ENCODE peak calls at places on chromosomes 13 and 19, in five cellular contexts. One of them, this sample, is unnamed.
A peak's percentile ranks its signal among the peaks of the same experiment; 100 is the strongest.

GRCh38 chr19:56321981-56322558 is 7.4 kb upstream of the ZSCAN5A start:
- DNase-seq in KG1: peak; percentile 50
- DNase-seq in iris pigment epithelial cell: no peak
- DNase-seq in CD8-positive, alpha-beta T cell: no peak
- DNase-seq in HEK293T: no peak
- DNase-seq in this sample: no peak

GRCh38 chr19:8973501-8974091 is 36.6 kb downstream of the MUC16 start:
- DNase-seq in CD8-positive, alpha-beta T cell: no peak
- DNase-seq in HEK293T: peak; percentile 7
- DNase-seq in KG1: peak; percentile 10
- DNase-seq in iris pigment epithelial cell: peak; percentile 11
- DNase-seq in this sample: no peak

GRCh38 chr19:14476663-14477401 is 1.7 kb upstream of the PTGER1 start:
- DNase-seq in iris pigment epithelial cell: peak; percentile 95
- DNase-seq in KG1: no peak
- DNase-seq in HEK293T: peak; percentile 6
- DNase-seq in CD8-positive, alpha-beta T cell: peak; percentile 32
- DNase-seq in this sample: peak; percentile 39

GRCh38 chr13:79678100-79678499 is 197.1 kb downstream of the NDFIP2 start:
- DNase-seq in CD8-positive, alpha-beta T cell: no peak
- DNase-seq in HEK293T: no peak
- DNase-seq in KG1: no peak
- DNase-seq in iris pigment epithelial cell: peak; percentile 55
- DNase-seq in this sample: no peak

GRCh38 chr19:13902993-13903555 is 2.8 kb downstream of the BRME1 start:
- DNase-seq in iris pigment epithelial cell: no peak
- DNase-seq in HEK293T: no peak
- DNase-seq in CD8-positive, alpha-beta T cell: no peak
- DNase-seq in KG1: peak; percentile 22
- DNase-seq in this sample: no peak

GRCh38 chr19:14081797-14082674 is 3.5 kb downstream of the C19orf67 start:
- DNase-seq in KG1: no peak
- DNase-seq in HEK293T: no peak
- DNase-seq in CD8-positive, alpha-beta T cell: no peak
- DNase-seq in iris pigment epithelial cell: peak; percentile 38
- DNase-seq in this sample: peak; percentile 81

GRCh38 chr19:50974702-50975555 is 5.5 kb upstream of the KLK6 start:
- DNase-seq in KG1: no peak
- DNase-seq in iris pigment epithelial cell: no peak
- DNase-seq in CD8-positive, alpha-beta T cell: no peak
- DNase-seq in HEK293T: no peak
- DNase-seq in this sample: no peak

GRCh38 chr19:14530505-14530904 is 1.1 kb downstream of the TECR start:
- DNase-seq in KG1: no peak
- DNase-seq in CD8-positive, alpha-beta T cell: no peak
- DNase-seq in iris pigment epithelial cell: no peak
- DNase-seq in HEK293T: no peak
- DNase-seq in this sample: no peak

GRCh38 chr13:76425930-76426329 is 460.3 kb downstream of the KCTD12 start:
- DNase-seq in CD8-positive, alpha-beta T cell: no peak
- DNase-seq in iris pigment epithelial cell: peak; percentile 97
- DNase-seq in KG1: no peak
- DNase-seq in HEK293T: no peak
- DNase-seq in this sample: no peak

GRCh38 chr19:13840751-13841338 is 36.1 kb upstream of the NANOS3 start:
- DNase-seq in KG1: no peak
- DNase-seq in HEK293T: no peak
- DNase-seq in CD8-positive, alpha-beta T cell: no peak
- DNase-seq in iris pigment epithelial cell: no peak
- DNase-seq in this sample: no peak

GRCh38 chr13:112771139-112771876 is 81.5 kb downstream of the ATP11A start:
- DNase-seq in iris pigment epithelial cell: no peak
- DNase-seq in HEK293T: no peak
- DNase-seq in KG1: no peak
- DNase-seq in CD8-positive, alpha-beta T cell: no peak
- DNase-seq in this sample: no peak

GRCh38 chr13:111920932-111921705 is 145.8 kb upstream of the SOX1 start:
- DNase-seq in HEK293T: no peak
- DNase-seq in KG1: no peak
- DNase-seq in CD8-positive, alpha-beta T cell: no peak
- DNase-seq in iris pigment epithelial cell: no peak
- DNase-seq in this sample: no peak

GRCh38 chr19:36972594-36972993 is 56.5 kb downstream of the ZNF568 start:
- DNase-seq in iris pigment epithelial cell: no peak
- DNase-seq in CD8-positive, alpha-beta T cell: no peak
- DNase-seq in KG1: no peak
- DNase-seq in HEK293T: no peak
- DNase-seq in this sample: no peak

GRCh38 chr19:23439623-23440022 is 44.4 kb upstream of the ZNF91 start:
- DNase-seq in CD8-positive, alpha-beta T cell: no peak
- DNase-seq in HEK293T: no peak
- DNase-seq in iris pigment epithelial cell: no peak
- DNase-seq in KG1: no peak
- DNase-seq in this sample: no peak

GRCh38 chr19:373391-374182 is 29.0 kb upstream of the MIER2 start:
- DNase-seq in HEK293T: no peak
- DNase-seq in CD8-positive, alpha-beta T cell: no peak
- DNase-seq in KG1: no peak
- DNase-seq in iris pigment epithelial cell: no peak
- DNase-seq in this sample: no peak

GRCh38 chr19:19381007-19381926 is 24.2 kb upstream of the GATAD2A start:
- DNase-seq in KG1: no peak
- DNase-seq in iris pigment epithelial cell: no peak
- DNase-seq in CD8-positive, alpha-beta T cell: no peak
- DNase-seq in HEK293T: no peak
- DNase-seq in this sample: no peak

GRCh38 chr13:31987071-31987470 is 44.5 kb upstream of the FRY start:
- DNase-seq in iris pigment epithelial cell: no peak
- DNase-seq in CD8-positive, alpha-beta T cell: no peak
- DNase-seq in KG1: no peak
- DNase-seq in HEK293T: no peak
- DNase-seq in this sample: no peak

GRCh38 chr19:8174706-8175105 is 25.3 kb upstream of the FBN3 start:
- DNase-seq in KG1: no peak
- DNase-seq in HEK293T: no peak
- DNase-seq in CD8-positive, alpha-beta T cell: no peak
- DNase-seq in iris pigment epithelial cell: peak; percentile 40
- DNase-seq in this sample: peak; percentile 44

GRCh38 chr19:47186337-47187022 is 44.5 kb downstream of the BBC3 start:
- DNase-seq in KG1: no peak
- DNase-seq in iris pigment epithelial cell: no peak
- DNase-seq in HEK293T: no peak
- DNase-seq in CD8-positive, alpha-beta T cell: peak; percentile 57
- DNase-seq in this sample: no peak

GRCh38 chr19:18110833-18111232 is 13.3 kb downstream of the MAST3 start:
- DNase-seq in KG1: no peak
- DNase-seq in iris pigment epithelial cell: no peak
- DNase-seq in CD8-positive, alpha-beta T cell: no peak
- DNase-seq in HEK293T: no peak
- DNase-seq in this sample: no peak

GRCh38 chr13:65400707-65401106 is 1829.4 kb downstream of the PCDH9 start:
- DNase-seq in CD8-positive, alpha-beta T cell: no peak
- DNase-seq in KG1: no peak
- DNase-seq in HEK293T: no peak
- DNase-seq in iris pigment epithelial cell: no peak
- DNase-seq in this sample: no peak

GRCh38 chr13:42478531-42479156 is 95.3 kb upstream of the TNFSF11 start:
- DNase-seq in CD8-positive, alpha-beta T cell: no peak
- DNase-seq in iris pigment epithelial cell: peak; percentile 71
- DNase-seq in HEK293T: peak; percentile 15
- DNase-seq in KG1: no peak
- DNase-seq in this sample: no peak

GRCh38 chr19:13441810-13442512 is 64.3 kb downstream of the CACNA1A start:
- DNase-seq in CD8-positive, alpha-beta T cell: peak; percentile 12
- DNase-seq in iris pigment epithelial cell: peak; percentile 27
- DNase-seq in HEK293T: peak; percentile 65
- DNase-seq in KG1: peak; percentile 26
- DNase-seq in this sample: no peak

GRCh38 chr19:35294328-35294727 is 2.4 kb downstream of the MAG start:
- DNase-seq in CD8-positive, alpha-beta T cell: no peak
- DNase-seq in KG1: no peak
- DNase-seq in iris pigment epithelial cell: no peak
- DNase-seq in HEK293T: no peak
- DNase-seq in this sample: no peak

GRCh38 chr19:51098366-51099069 is 9.7 kb downstream of the CTU1 start:
- DNase-seq in KG1: no peak
- DNase-seq in CD8-positive, alpha-beta T cell: no peak
- DNase-seq in iris pigment epithelial cell: peak; percentile 45
- DNase-seq in HEK293T: no peak
- DNase-seq in this sample: no peak

GRCh38 chr19:19427302-19427701 is 21.8 kb downstream of the GATAD2A start:
- DNase-seq in KG1: no peak
- DNase-seq in CD8-positive, alpha-beta T cell: no peak
- DNase-seq in iris pigment epithelial cell: no peak
- DNase-seq in HEK293T: no peak
- DNase-seq in this sample: no peak

GRCh38 chr19:58409010-58409790 is 751 bp downstream of the ZNF584 start:
- DNase-seq in iris pigment epithelial cell: no peak
- DNase-seq in HEK293T: no peak
- DNase-seq in KG1: peak; percentile 16
- DNase-seq in CD8-positive, alpha-beta T cell: no peak
- DNase-seq in this sample: no peak

GRCh38 chr19:3893509-3894179 is 13.2 kb downstream of the ATCAY start:
- DNase-seq in CD8-positive, alpha-beta T cell: no peak
- DNase-seq in iris pigment epithelial cell: no peak
- DNase-seq in KG1: no peak
- DNase-seq in HEK293T: no peak
- DNase-seq in this sample: no peak

GRCh38 chr13:40283666-40284065 is 382.8 kb downstream of the FOXO1 start:
- DNase-seq in iris pigment epithelial cell: no peak
- DNase-seq in KG1: no peak
- DNase-seq in CD8-positive, alpha-beta T cell: no peak
- DNase-seq in HEK293T: no peak
- DNase-seq in this sample: peak; percentile 56

GRCh38 chr19:5873617-5874199 is 3.4 kb upstream of the FUT5 start:
- DNase-seq in HEK293T: no peak
- DNase-seq in iris pigment epithelial cell: no peak
- DNase-seq in KG1: no peak
- DNase-seq in CD8-positive, alpha-beta T cell: no peak
- DNase-seq in this sample: no peak

GRCh38 chr19:39332293-39332692 is 3.5 kb downstream of the GMFG start:
- DNase-seq in HEK293T: no peak
- DNase-seq in KG1: no peak
- DNase-seq in iris pigment epithelial cell: no peak
- DNase-seq in CD8-positive, alpha-beta T cell: no peak
- DNase-seq in this sample: no peak

GRCh38 chr19:47122359-47123335 is 8.0 kb upstream of the SAE1 start:
- DNase-seq in iris pigment epithelial cell: peak; percentile 81
- DNase-seq in HEK293T: no peak
- DNase-seq in CD8-positive, alpha-beta T cell: no peak
- DNase-seq in KG1: no peak
- DNase-seq in this sample: no peak

GRCh38 chr13:29266743-29267142 is 328.7 kb downstream of the SLC7A1 start:
- DNase-seq in CD8-positive, alpha-beta T cell: no peak
- DNase-seq in iris pigment epithelial cell: no peak
- DNase-seq in KG1: no peak
- DNase-seq in HEK293T: no peak
- DNase-seq in this sample: no peak

This sample was measured in epithelial cell of prostate.